ENCODE peak calls at places on chromosomes 6 and 20, in six cellular contexts. S, H, R, J, X and Z are unnamed samples.
A peak's percentile ranks its signal among the peaks of the same experiment; 100 is the strongest.

GRCh38 chr6:142404751-142405150 is 102.9 kb downstream of the ADGRG6 start:
- DNase-seq in S (no peak), J (no peak), R (no peak), X (no peak), H (no peak), Z (no peak)

GRCh38 chr20:34426026-34426425 is 63.0 kb downstream of the ITCH start:
- DNase-seq in J (peak; percentile 25), H (no peak), X (no peak), S (no peak), R (no peak), Z (no peak)

GRCh38 chr20:56229821-56230220 is 18.7 kb upstream of the MC3R start:
- DNase-seq in J (no peak), X (no peak), H (no peak), S (no peak), R (no peak), Z (no peak)

GRCh38 chr20:17721802-17722486 is 22.2 kb downstream of the BANF2 start:
- DNase-seq in X (no peak), H (no peak), S (peak; percentile 69), R (peak; percentile 34), J (peak; percentile 11), Z (no peak)

GRCh38 chr20:6976535-6976934 is 209.0 kb downstream of the BMP2 start:
- DNase-seq in S (no peak), R (peak; percentile 31), H (no peak), X (no peak), J (no peak), Z (no peak)

GRCh38 chr6:151084275-151084674 is 155.5 kb upstream of the AKAP12 start:
- DNase-seq in S (no peak), H (no peak), X (no peak), J (no peak), R (no peak), Z (no peak)

GRCh38 chr20:53925651-53926401 is 144.6 kb downstream of the BCAS1 start:
- DNase-seq in R (no peak), J (no peak), H (no peak), X (no peak), S (no peak), Z (no peak)

GRCh38 chr20:21710863-21711431 is 5.5 kb downstream of the PAX1 start:
- DNase-seq in X (no peak), J (no peak), H (no peak), R (no peak), S (no peak), Z (no peak)

GRCh38 chr6:100099189-100100074 is 105.4 kb upstream of the MCHR2 start:
- DNase-seq in X (no peak), R (peak; percentile 59), H (no peak), J (peak; percentile 47), S (peak; percentile 39), Z (no peak)

GRCh38 chr6:31821301-31822037 is 6.1 kb upstream of the HSPA1B start:
- DNase-seq in S (peak; percentile 74), H (peak; percentile 50), J (peak; percentile 43), R (peak; percentile 84), X (peak; percentile 82), Z (no peak)

GRCh38 chr6:23013776-23014175 is 444.4 kb downstream of the HDGFL1 start:
- DNase-seq in R (peak; percentile 71), S (no peak), J (no peak), H (no peak), X (no peak), Z (no peak)

GRCh38 chr6:127022297-127022696 is 96.2 kb upstream of the RSPO3 start:
- DNase-seq in S (peak; percentile 42), R (no peak), X (no peak), J (peak; percentile 31), H (no peak), Z (no peak)

GRCh38 chr20:1764136-1765033 is 106.8 kb upstream of the SIRPG start:
- DNase-seq in R (peak; percentile 84), S (peak; percentile 84), H (peak; percentile 67), J (peak; percentile 91), X (peak; percentile 74), Z (peak; percentile 80)

GRCh38 chr6:33716379-33716778 is 4.9 kb upstream of the UQCC2 start:
- DNase-seq in S (no peak), J (no peak), H (no peak), X (no peak), R (no peak), Z (no peak)

GRCh38 chr6:11276911-11277274 is 44.4 kb upstream of the NEDD9 start:
- DNase-seq in S (no peak), J (no peak), R (peak; percentile 44), X (no peak), H (no peak), Z (peak; percentile 16)

GRCh38 chr6:106807946-106808611 is 166.4 kb downstream of the CD24 start:
- DNase-seq in X (no peak), H (no peak), J (no peak), R (peak; percentile 12), S (no peak), Z (no peak)

GRCh38 chr6:70310063-70310694 is 7.3 kb upstream of the COL9A1 start:
- DNase-seq in X (no peak), J (peak; percentile 60), S (peak; percentile 63), R (peak; percentile 74), H (no peak), Z (peak; percentile 43)

GRCh38 chr6:160227038-160227768 is 31.4 kb downstream of the SLC22A2 start:
- DNase-seq in R (no peak), H (no peak), S (no peak), X (no peak), J (no peak), Z (no peak)

GRCh38 chr6:36370638-36371037 is 16.8 kb downstream of the ETV7 start:
- DNase-seq in J (no peak), H (no peak), S (no peak), X (no peak), R (no peak), Z (no peak)

GRCh38 chr6:5260661-5261544 is at the start of the genes FARS2 and LYRM4:
- DNase-seq in X (peak; percentile 95), J (peak; percentile 93), H (peak; percentile 87), R (peak; percentile 85), S (peak; percentile 95), Z (peak; percentile 71)

GRCh38 chr20:38452880-38453624 is 17.9 kb upstream of the SNHG17 start:
- DNase-seq in R (peak; percentile 78), J (peak; percentile 71), S (peak; percentile 21), X (no peak), H (no peak), Z (peak; percentile 76)
- H3K27ac ChIP-seq in R (peak overlapping the region; percentile 23), J (no peak overlapping the region), S (no peak overlapping the region), X (peak overlapping the region; percentile 72), H (no peak overlapping the region), Z (peak overlapping the region; percentile 71)

GRCh38 chr6:17278289-17279061 is 2.7 kb upstream of the RBM24 start:
- DNase-seq in H (no peak), S (no peak), X (no peak), R (peak; percentile 90), J (peak; percentile 44), Z (peak; percentile 31)
- H3K4me3 ChIP-seq in H (no peak overlapping the region), S (no peak overlapping the region), X (no peak overlapping the region), R (peak overlapping the region; percentile 54), J (peak overlapping the region; percentile 97), Z (no peak overlapping the region)

GRCh38 chr6:43578748-43579147 is 2.8 kb downstream of the POLH start:
- DNase-seq in H (no peak), J (no peak), R (no peak), S (no peak), X (no peak), Z (no peak)
- H3K27ac ChIP-seq in H (no peak overlapping the region), J (no peak overlapping the region), R (no peak overlapping the region), S (no peak overlapping the region), X (no peak overlapping the region), Z (peak overlapping the region; percentile 55)

GRCh38 chr6:158041788-158042187 is 60.1 kb downstream of the SYNJ2 start:
- DNase-seq in J (no peak), H (no peak), S (no peak), X (no peak), R (no peak), Z (no peak)

GRCh38 chr6:158041370-158041769 is 59.7 kb downstream of the SYNJ2 start:
- DNase-seq in R (no peak), X (no peak), H (no peak), J (no peak), S (no peak), Z (no peak)

GRCh38 chr6:158039571-158040050 is 57.9 kb downstream of the SYNJ2 start:
- DNase-seq in S (no peak), X (peak; percentile 69), J (peak; percentile 49), H (no peak), R (peak; percentile 60), Z (peak; percentile 91)

GRCh38 chr6:158040051-158040803 is 58.6 kb downstream of the SYNJ2 start:
- DNase-seq in J (peak; percentile 96), H (peak; percentile 35), X (no peak), R (peak; percentile 90), S (peak; percentile 84), Z (peak; percentile 98)

GRCh38 chr6:158040804-158041347 is 59.2 kb downstream of the SYNJ2 start:
- DNase-seq in X (no peak), J (peak; percentile 69), H (no peak), S (peak; percentile 5), R (no peak), Z (peak; percentile 87)
- H3K4me3 ChIP-seq in X (no peak overlapping the region), J (no peak overlapping the region), H (no peak overlapping the region), S (no peak overlapping the region), R (peak overlapping the region; percentile 31), Z (peak overlapping the region; percentile 12)

DNA sequence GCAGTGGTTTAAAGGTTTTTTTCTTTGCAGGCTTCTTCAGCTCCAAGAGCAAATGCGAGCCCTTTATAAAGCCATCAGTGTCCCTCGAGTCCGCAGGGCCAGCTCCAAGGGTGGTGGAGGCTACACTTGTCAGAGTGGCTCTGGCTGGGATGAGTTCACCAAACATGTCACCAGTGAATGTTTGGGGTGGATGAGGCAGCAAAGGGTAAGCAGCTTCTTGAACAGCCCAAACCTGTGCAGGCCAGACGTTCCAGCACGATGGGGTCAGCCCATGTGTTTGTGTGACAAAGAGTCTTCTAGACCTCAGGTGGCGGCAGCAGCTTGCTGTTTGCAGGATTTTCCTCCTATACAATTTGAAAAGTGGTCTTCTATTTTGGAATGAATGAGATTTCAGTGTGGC is 17.7 kb downstream of the DSP start:
- DNase-seq in S (no peak), H (no peak), X (no peak), J (no peak), R (no peak), Z (no peak)
- H3K27ac ChIP-seq in S (peak overlapping the region; percentile 80), H (no peak overlapping the region), X (no peak overlapping the region), J (peak overlapping the region; percentile 45), R (peak overlapping the region; percentile 80), Z (no peak overlapping the region)

GRCh38 chr6:154841109-154841508 is 107.9 kb downstream of the SCAF8 start:
- DNase-seq in H (no peak), X (no peak), S (no peak), J (no peak), R (no peak), Z (no peak)

GRCh38 chr6:154835307-154835706 is 102.1 kb downstream of the SCAF8 start:
- DNase-seq in S (no peak), H (no peak), J (no peak), X (no peak), R (no peak), Z (no peak)

GRCh38 chr6:154839546-154839945 is 106.3 kb downstream of the SCAF8 start:
- DNase-seq in S (no peak), R (no peak), X (no peak), H (no peak), J (no peak), Z (no peak)

GRCh38 chr6:154842828-154843227 is 109.6 kb downstream of the SCAF8 start:
- DNase-seq in S (no peak), H (no peak), X (no peak), R (no peak), J (no peak), Z (no peak)

GRCh38 chr6:154840363-154840762 is 107.1 kb downstream of the SCAF8 start:
- DNase-seq in S (no peak), X (no peak), H (no peak), J (no peak), R (no peak), Z (no peak)
- H3K4me3 ChIP-seq in S (no peak overlapping the region), X (no peak overlapping the region), H (no peak overlapping the region), J (no peak overlapping the region), R (no peak overlapping the region), Z (no peak overlapping the region)

GRCh38 chr20:63653974-63654680 is 903 bp upstream of the STMN3 start:
- DNase-seq in S (no peak), R (no peak), X (no peak), H (peak; percentile 41), J (no peak), Z (no peak)
- H3K27ac ChIP-seq in S (peak overlapping the region; percentile 83), R (no peak overlapping the region), X (peak overlapping the region; percentile 84), H (peak overlapping the region; percentile 78), J (no peak overlapping the region), Z (no peak overlapping the region)